ENCODE peak calls at places on chromosomes 7 and 10, in nine cellular contexts. A is IMR-90, T is sigmoid colon, K is A673, Z is RWPE2, G is testis, X is GM23338, W is ovary, D is mammary epithelial cell. P is an unnamed sample.

GRCh38 chr10:78868456-78868855 is 200.3 kb upstream of the ZMIZ1 start:
- DNase-seq in A (no peak), T (no peak), K (no peak), Z (no peak), G (no peak), X (no peak), W (no peak), D (no peak), P (peak)

GRCh38 chr7:134935701-134936100 is 50.6 kb upstream of the AGBL3 start:
- DNase-seq in A (peak), T (no peak), K (no peak), Z (no peak), G (no peak), X (no peak), W (no peak), D (no peak), P (no peak)

GRCh38 chr7:23486002-23486773 is 15.9 kb upstream of the IGF2BP3 start:
- DNase-seq in A (no peak), T (no peak), K (no peak), Z (no peak), G (no peak), X (peak), W (no peak), D (no peak), P (no peak)

GRCh38 chr7:36747251-36747968 is 23.1 kb upstream of the AOAH start:
- DNase-seq in A (peak), T (no peak), K (no peak), Z (no peak), G (no peak), X (no peak), W (no peak), D (peak), P (no peak)

GRCh38 chr7:92669616-92670153 is 79.5 kb upstream of the FAM133B start:
- DNase-seq in A (peak), T (no peak), K (no peak), Z (no peak), G (no peak), X (no peak), W (no peak), D (peak), P (no peak)

GRCh38 chr7:41292457-41292856 is 410.4 kb downstream of the INHBA start:
- DNase-seq in A (no peak), T (no peak), K (no peak), Z (no peak), G (no peak), X (no peak), W (no peak), D (peak), P (no peak)

GRCh38 chr10:132942101-132942739 is at the start of gene CFAP46:
- DNase-seq in A (peak), T (no peak), K (peak), Z (peak), G (peak), X (peak), W (peak), D (no peak), P (peak)

GRCh38 chr10:97498841-97499560 is at the start of gene UBTD1:
- DNase-seq in A (peak), T (peak), K (peak), Z (no peak), G (peak), X (peak), W (peak), D (peak), P (peak)

GRCh38 chr7:98488167-98488566 is 87.3 kb upstream of the BAIAP2L1 start:
- DNase-seq in A (no peak), T (no peak), K (no peak), Z (no peak), G (no peak), X (no peak), W (no peak), D (no peak), P (no peak)

GRCh38 chr7:24943096-24943948 is 36.7 kb downstream of the OSBPL3 start:
- DNase-seq in A (no peak), T (no peak), K (no peak), Z (no peak), G (no peak), X (no peak), W (no peak), D (no peak), P (no peak)

GRCh38 chr10:101228682-101229274 is 485 bp downstream of the LBX1 start:
- DNase-seq in A (no peak), T (no peak), K (no peak), Z (no peak), G (no peak), X (peak), W (no peak), D (no peak), P (no peak)

GRCh38 chr7:149330914-149331567 is 69.0 kb downstream of the ZNF783 start:
- DNase-seq in A (no peak), T (no peak), K (no peak), Z (no peak), G (no peak), X (no peak), W (no peak), D (peak), P (no peak)

GRCh38 chr10:84600947-84601346 is 272.6 kb downstream of the CCSER2 start:
- DNase-seq in A (no peak), T (no peak), K (no peak), Z (no peak), G (no peak), X (no peak), W (no peak), D (no peak), P (no peak)

GRCh38 chr10:98074315-98074911 is 44.0 kb upstream of the CRTAC1 start:
- DNase-seq in A (peak), T (no peak), K (peak), Z (no peak), G (no peak), X (peak), W (no peak), D (peak), P (peak)

GRCh38 chr10:88540355-88540754 is 42.8 kb downstream of the RNLS start:
- DNase-seq in A (no peak), T (no peak), K (no peak), Z (no peak), G (no peak), X (no peak), W (no peak), D (no peak), P (no peak)
- H3K27ac ChIP-seq in A (no peak), T (no peak), K (no peak), Z (peak), G (peak), X (no peak), W (no peak), D (no peak), P (no peak)

DNA sequence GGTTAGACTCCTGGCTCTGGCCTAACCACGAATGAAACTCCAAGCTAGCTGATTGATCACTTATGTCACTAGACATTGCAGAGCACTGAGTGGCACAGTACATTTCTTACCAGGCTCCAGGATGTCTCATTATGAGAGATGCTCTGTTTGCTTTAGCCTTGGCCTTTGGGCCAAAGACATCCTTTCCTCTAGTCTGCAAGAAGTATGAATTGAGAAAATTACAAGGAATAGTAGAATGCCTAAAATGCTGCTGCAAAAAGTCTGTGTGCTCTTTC is 303.6 kb downstream of the PRKG1 start:
- DNase-seq in A (peak), T (no peak), K (no peak), Z (no peak), G (no peak), X (no peak), W (no peak), D (no peak), P (no peak)
- TF ChIP-seq CTCF in A (no peak), T (no peak), K (no peak), Z (no peak), G (no peak), X (no peak), W (no peak), D (no peak), P (no peak)

GRCh38 chr10:22710139-22710745 is 4.1 kb downstream of the PIP4K2A start:
- DNase-seq in A (no peak), T (no peak), K (no peak), Z (no peak), G (no peak), X (no peak), W (no peak), D (no peak), P (peak)

GRCh38 chr10:22711373-22711772 is 3.0 kb downstream of the PIP4K2A start:
- DNase-seq in A (no peak), T (no peak), K (no peak), Z (no peak), G (no peak), X (no peak), W (no peak), D (no peak), P (no peak)

GRCh38 chr10:22713853-22714523 is 390 bp downstream of the PIP4K2A start:
- DNase-seq in A (peak), T (peak), K (peak), Z (no peak), G (peak), X (peak), W (peak), D (peak), P (peak)

GRCh38 chr10:22712959-22713852 is 1.2 kb downstream of the PIP4K2A start:
- DNase-seq in A (peak), T (no peak), K (peak), Z (no peak), G (peak), X (peak), W (peak), D (peak), P (peak)

DNA sequence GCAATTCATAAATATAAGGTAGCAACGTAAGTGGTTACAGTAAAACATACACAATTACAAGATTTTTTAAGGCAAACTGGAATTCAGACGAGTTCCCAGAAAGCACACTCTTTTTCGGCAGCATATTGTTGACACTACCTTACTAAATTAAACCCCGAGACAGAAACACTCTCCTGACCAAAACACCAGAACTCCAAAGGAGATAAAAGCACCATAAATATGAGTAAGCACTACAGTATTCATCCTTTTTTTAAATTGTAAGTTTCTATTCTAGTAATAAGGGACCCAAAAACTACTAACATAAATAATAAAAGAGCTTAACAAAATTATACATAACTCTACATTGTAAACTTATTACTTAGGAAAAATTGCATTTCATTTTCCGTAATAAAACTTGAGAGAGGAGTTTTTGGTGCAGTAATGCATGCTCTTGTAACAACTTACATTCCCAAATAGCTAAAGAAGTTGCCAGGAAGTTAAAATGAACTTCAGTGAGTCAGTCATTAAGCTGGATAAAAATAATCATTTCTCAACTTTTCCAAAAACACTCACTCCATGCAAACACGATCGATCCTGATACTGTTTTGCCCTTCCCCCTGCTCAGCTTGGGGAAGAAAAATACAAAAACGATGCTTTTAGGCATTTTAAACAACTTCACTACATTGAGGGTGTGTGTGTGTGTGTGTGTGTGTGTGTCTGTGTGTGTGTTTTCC is 2.0 kb downstream of the PIP4K2A start:
- DNase-seq in A (peak), T (no peak), K (no peak), Z (no peak), G (no peak), X (no peak), W (no peak), D (no peak), P (no peak)
- H3K27ac ChIP-seq in A (no peak), T (peak), K (no peak), Z (no peak), G (no peak), X (no peak), W (no peak), D (no peak), P (peak)

GRCh38 chr7:115851291-115851690 is 179.3 kb downstream of the TFEC start:
- DNase-seq in A (peak), T (no peak), K (peak), Z (no peak), G (no peak), X (peak), W (no peak), D (peak), P (no peak)
- TF ChIP-seq CTCF in A (peak), T (no peak), K (peak), Z (peak), G (no peak), X (peak), W (no peak), D (peak), P (peak)

GRCh38 chr10:123578721-123579120 is 87.4 kb upstream of the GPR26 start:
- DNase-seq in A (no peak), T (no peak), K (no peak), Z (no peak), G (no peak), X (no peak), W (no peak), D (no peak), P (no peak)
- H3K27ac ChIP-seq in A (no peak), T (no peak), K (no peak), Z (no peak), G (no peak), X (no peak), W (no peak), D (no peak), P (no peak)

P was measured in thyroid gland.